ENCODE peak calls at places on chromosomes 13 and 19, in four cellular contexts. O, Q, K and N are unnamed samples.

GRCh38 chr13:26987614-26988013 is 184.0 kb downstream of the USP12 start:
- DNase-seq in Q (no peak), K (no peak), O (no peak), N (no peak)

GRCh38 chr19:19335408-19336158 is 15.0 kb downstream of the MAU2 start:
- DNase-seq in Q (no peak), K (no peak), O (no peak), N (no peak)

GRCh38 chr13:53010374-53011105 is 18.1 kb upstream of the OLFM4 start:
- DNase-seq in K (no peak), Q (no peak), O (no peak), N (peak)

GRCh38 chr19:19464339-19465098 is 50.8 kb downstream of the TSSK6 start:
- DNase-seq in K (peak), Q (peak), O (no peak), N (no peak)

GRCh38 chr19:1863638-1864479 is 480 bp upstream of the KLF16 start:
- DNase-seq in Q (peak), K (peak), O (peak), N (peak)

GRCh38 chr13:73210218-73210883 is 151.5 kb downstream of the KLF5 start:
- DNase-seq in K (peak), Q (no peak), O (no peak), N (no peak)

GRCh38 chr13:40352385-40352778 is 314.1 kb downstream of the FOXO1 start:
- DNase-seq in Q (no peak), O (no peak), K (no peak), N (no peak)

GRCh38 chr19:50263176-50263575 is 59.8 kb downstream of the MYH14 start:
- DNase-seq in K (no peak), Q (no peak), O (no peak), N (no peak)

GRCh38 chr13:80363890-80364503 is 23.1 kb upstream of the SPRY2 start:
- DNase-seq in O (peak), Q (no peak), K (peak), N (peak)

GRCh38 chr19:35348909-35349611 is 1.4 kb downstream of the FFAR1 start:
- DNase-seq in Q (no peak), O (peak), K (peak), N (peak)

GRCh38 chr13:102597029-102598015 is 536 bp downstream of the TPP2 start:
- DNase-seq in Q (peak), K (peak), O (peak), N (peak)

GRCh38 chr13:39855236-39855635 is 199.8 kb downstream of the COG6 start:
- DNase-seq in Q (no peak), O (no peak), K (no peak), N (no peak)

GRCh38 chr19:38850231-38850975 is 617 bp upstream of the HNRNPL start:
- DNase-seq in K (peak), Q (peak), O (peak), N (peak)

GRCh38 chr13:49563513-49563912 is 21.8 kb downstream of the RCBTB1 start:
- DNase-seq in K (no peak), O (no peak), Q (no peak), N (no peak)

GRCh38 chr19:10602330-10603083 is 15.4 kb upstream of the AP1M2 start:
- DNase-seq in Q (no peak), O (peak), K (peak), N (peak)

GRCh38 chr19:4714016-4714415 is 9.6 kb downstream of the DPP9 start:
- DNase-seq in Q (no peak), O (no peak), K (no peak), N (no peak)
- H3K9ac ChIP-seq in Q (peak), O (peak), K (no peak), N (no peak)

GRCh38 chr19:40778045-40778864 is at the start of gene RAB4B:
- DNase-seq in Q (peak), O (peak), K (peak), N (peak)
- H3K4me3 ChIP-seq in Q (peak), O (peak), K (peak), N (peak)

DNA sequence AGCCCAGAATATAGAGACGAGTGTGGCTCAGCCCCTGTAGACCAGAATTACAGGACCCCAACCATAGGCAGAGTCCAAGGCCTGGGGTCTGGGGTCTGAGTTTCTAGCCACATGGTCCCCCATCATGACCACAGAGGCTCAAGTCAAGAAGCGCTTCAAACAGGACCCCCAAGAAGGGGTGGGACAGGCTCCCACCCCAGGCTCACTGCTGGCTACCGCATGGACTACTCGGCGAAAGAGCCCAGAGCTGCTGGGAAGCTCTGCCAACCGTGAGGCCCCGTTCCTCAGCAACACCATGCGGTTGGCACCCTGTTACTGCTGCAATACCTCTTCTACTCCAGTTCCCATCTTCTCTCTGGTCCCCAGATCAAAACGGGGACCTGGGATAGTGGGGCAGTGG is 254.8 kb downstream of the TEX29 start:
- DNase-seq in Q (no peak), K (no peak), O (no peak), N (no peak)
- H3K9ac ChIP-seq in Q (no peak), K (no peak), O (no peak), N (no peak)

GRCh38 chr19:3075605-3076431 is 13.5 kb upstream of the TLE5 start:
- DNase-seq in K (peak), O (peak), Q (no peak), N (peak)
- H3K4me3 ChIP-seq in K (no peak), O (no peak), Q (peak), N (no peak)

GRCh38 chr19:55088543-55089265 is 13.0 kb downstream of the EPS8L1 start:
- DNase-seq in O (peak), K (peak), Q (no peak), N (peak)

GRCh38 chr19:55085923-55086715 is 10.4 kb downstream of the EPS8L1 start:
- DNase-seq in K (peak), O (no peak), Q (no peak), N (no peak)

GRCh38 chr19:55088021-55088451 is 12.4 kb downstream of the EPS8L1 start:
- DNase-seq in O (no peak), Q (no peak), K (no peak), N (no peak)

GRCh38 chr19:55086730-55087541 is 11.3 kb downstream of the EPS8L1 start:
- DNase-seq in K (peak), O (no peak), Q (peak), N (no peak)

DNA sequence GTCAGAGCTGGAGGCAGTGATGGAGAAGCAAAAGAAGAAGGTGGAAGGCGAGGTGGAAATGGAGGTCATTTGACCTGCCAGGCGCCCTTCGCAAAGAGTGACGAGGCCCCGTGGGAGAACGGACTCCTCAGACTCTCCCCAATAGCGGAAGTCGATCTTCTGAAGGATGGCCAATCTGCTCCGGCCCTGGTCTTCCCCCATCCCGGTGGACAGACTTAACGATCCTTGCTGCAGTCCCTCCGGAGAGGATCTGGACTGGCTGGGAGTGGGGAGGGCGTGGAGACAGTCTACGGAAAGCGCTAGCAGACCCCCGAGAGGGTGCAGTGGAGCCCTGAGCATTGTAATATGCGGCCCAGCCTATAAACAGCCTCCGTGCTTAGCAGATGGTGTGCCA is 11.9 kb downstream of the EPS8L1 start:
- DNase-seq in K (no peak), O (no peak), Q (peak), N (no peak)
- H3K9ac ChIP-seq in K (no peak), O (peak), Q (peak), N (no peak)

DNA sequence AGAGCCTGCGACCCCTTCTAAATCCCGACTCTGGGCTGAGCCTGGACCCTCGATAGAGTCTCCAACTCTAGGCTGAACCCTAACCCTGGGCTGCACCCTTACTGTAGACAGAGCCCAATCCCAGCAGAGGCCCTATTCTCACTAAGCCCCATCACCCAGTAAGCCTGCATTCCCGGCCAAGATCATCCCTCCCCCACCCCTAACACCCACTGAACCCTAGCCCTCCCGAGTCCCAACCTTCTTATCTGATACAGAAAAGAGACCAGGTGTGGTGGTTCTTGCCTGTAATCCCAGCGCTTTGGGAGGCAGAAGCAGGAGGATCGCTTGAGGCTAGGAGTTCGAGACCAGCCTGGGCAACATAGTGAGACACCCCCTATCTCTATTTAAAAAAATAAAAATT is 2.6 kb upstream of the TNFAIP8L1 start:
- DNase-seq in K (no peak), Q (no peak), O (no peak), N (no peak)
- H3K4me3 ChIP-seq in K (peak), Q (peak), O (peak), N (no peak)